ENCODE peak calls at places on chromosomes 1 and 21, in eight cellular contexts. One of them, this sample, is unnamed.

GRCh38 chr1:246647113-246647512 is 77.1 kb upstream of the SCCPDH start:
- DNase-seq in fibroblast of mammary gland: peak
- DNase-seq in kidney: peak
- DNase-seq in body of pancreas: no peak
- DNase-seq in pancreas: no peak
- DNase-seq in prostate gland: no peak
- DNase-seq in WERI-Rb-1: peak
- DNase-seq in HL-60: no peak
- DNase-seq in this sample: no peak

GRCh38 chr1:150551049-150551783 is 2.0 kb downstream of the ADAMTSL4 start:
- DNase-seq in fibroblast of mammary gland: peak
- DNase-seq in kidney: no peak
- DNase-seq in body of pancreas: no peak
- DNase-seq in pancreas: no peak
- DNase-seq in prostate gland: no peak
- DNase-seq in WERI-Rb-1: no peak
- DNase-seq in HL-60: no peak
- DNase-seq in this sample: no peak

GRCh38 chr1:228366851-228367741 is 39.5 kb downstream of the TRIM11 start:
- DNase-seq in fibroblast of mammary gland: no peak
- DNase-seq in kidney: peak
- DNase-seq in body of pancreas: peak
- DNase-seq in pancreas: no peak
- DNase-seq in prostate gland: no peak
- DNase-seq in WERI-Rb-1: peak
- DNase-seq in HL-60: no peak
- DNase-seq in this sample: no peak

GRCh38 chr1:68218485-68218884 is 13.8 kb downstream of the WLS start:
- DNase-seq in fibroblast of mammary gland: no peak
- DNase-seq in kidney: no peak
- DNase-seq in body of pancreas: peak
- DNase-seq in pancreas: no peak
- DNase-seq in prostate gland: peak
- DNase-seq in WERI-Rb-1: no peak
- DNase-seq in HL-60: no peak
- DNase-seq in this sample: no peak

GRCh38 chr21:14071902-14072734 is 138.6 kb downstream of the LIPI start:
- DNase-seq in fibroblast of mammary gland: no peak
- DNase-seq in kidney: peak
- DNase-seq in body of pancreas: no peak
- DNase-seq in pancreas: no peak
- DNase-seq in prostate gland: no peak
- DNase-seq in WERI-Rb-1: no peak
- DNase-seq in HL-60: no peak
- DNase-seq in this sample: no peak

GRCh38 chr21:44383216-44383615 is 29.8 kb downstream of the TRPM2 start:
- DNase-seq in fibroblast of mammary gland: no peak
- DNase-seq in kidney: peak
- DNase-seq in body of pancreas: no peak
- DNase-seq in pancreas: no peak
- DNase-seq in prostate gland: no peak
- DNase-seq in WERI-Rb-1: no peak
- DNase-seq in HL-60: no peak
- DNase-seq in this sample: peak

GRCh38 chr1:42035830-42036604 is 117.2 kb upstream of the GUCA2B start:
- DNase-seq in fibroblast of mammary gland: peak
- DNase-seq in kidney: peak
- DNase-seq in body of pancreas: peak
- DNase-seq in pancreas: peak
- DNase-seq in prostate gland: peak
- DNase-seq in WERI-Rb-1: peak
- DNase-seq in HL-60: peak
- DNase-seq in this sample: peak

GRCh38 chr1:67348586-67349252 is 41.0 kb downstream of the IL12RB2 start:
- DNase-seq in fibroblast of mammary gland: no peak
- DNase-seq in kidney: no peak
- DNase-seq in body of pancreas: no peak
- DNase-seq in pancreas: no peak
- DNase-seq in prostate gland: no peak
- DNase-seq in WERI-Rb-1: no peak
- DNase-seq in HL-60: no peak
- DNase-seq in this sample: no peak

GRCh38 chr21:38282921-38283320 is 26.1 kb downstream of the KCNJ15 start:
- DNase-seq in fibroblast of mammary gland: peak
- DNase-seq in kidney: no peak
- DNase-seq in body of pancreas: no peak
- DNase-seq in pancreas: no peak
- DNase-seq in prostate gland: no peak
- DNase-seq in WERI-Rb-1: no peak
- DNase-seq in HL-60: peak
- DNase-seq in this sample: no peak

GRCh38 chr1:231629132-231629531 is 2.5 kb downstream of the DISC1 start:
- DNase-seq in fibroblast of mammary gland: no peak
- DNase-seq in kidney: no peak
- DNase-seq in body of pancreas: no peak
- DNase-seq in pancreas: no peak
- DNase-seq in prostate gland: no peak
- DNase-seq in WERI-Rb-1: no peak
- DNase-seq in HL-60: no peak
- DNase-seq in this sample: no peak

GRCh38 chr21:25589905-25590304 is 17.4 kb downstream of the MRPL39 start:
- DNase-seq in fibroblast of mammary gland: no peak
- DNase-seq in kidney: no peak
- DNase-seq in body of pancreas: no peak
- DNase-seq in pancreas: no peak
- DNase-seq in prostate gland: no peak
- DNase-seq in WERI-Rb-1: no peak
- DNase-seq in HL-60: no peak
- DNase-seq in this sample: no peak

GRCh38 chr1:184860985-184861754 is 106.5 kb upstream of the EDEM3 start:
- DNase-seq in fibroblast of mammary gland: no peak
- DNase-seq in kidney: no peak
- DNase-seq in body of pancreas: peak
- DNase-seq in pancreas: peak
- DNase-seq in prostate gland: no peak
- DNase-seq in WERI-Rb-1: no peak
- DNase-seq in HL-60: no peak
- DNase-seq in this sample: no peak

GRCh38 chr1:177163844-177164379 is 600 bp downstream of the ASTN1 start:
- DNase-seq in fibroblast of mammary gland: no peak
- DNase-seq in kidney: no peak
- DNase-seq in body of pancreas: no peak
- DNase-seq in pancreas: no peak
- DNase-seq in prostate gland: no peak
- DNase-seq in WERI-Rb-1: peak
- DNase-seq in HL-60: no peak
- DNase-seq in this sample: no peak

GRCh38 chr1:68473060-68473459 is 23.3 kb upstream of the RPE65 start:
- DNase-seq in fibroblast of mammary gland: no peak
- DNase-seq in kidney: no peak
- DNase-seq in body of pancreas: no peak
- DNase-seq in pancreas: no peak
- DNase-seq in prostate gland: no peak
- DNase-seq in WERI-Rb-1: no peak
- DNase-seq in HL-60: no peak
- DNase-seq in this sample: no peak

GRCh38 chr1:114716304-114717158 is at the start of gene NRAS:
- DNase-seq in fibroblast of mammary gland: peak
- DNase-seq in kidney: peak
- DNase-seq in body of pancreas: peak
- DNase-seq in pancreas: peak
- DNase-seq in prostate gland: peak
- DNase-seq in WERI-Rb-1: peak
- DNase-seq in HL-60: peak
- DNase-seq in this sample: peak

GRCh38 chr1:11802616-11802972 is 3.2 kb downstream of the MTHFR start:
- DNase-seq in fibroblast of mammary gland: no peak
- DNase-seq in kidney: no peak
- DNase-seq in body of pancreas: no peak
- DNase-seq in pancreas: no peak
- DNase-seq in prostate gland: no peak
- DNase-seq in WERI-Rb-1: no peak
- DNase-seq in HL-60: no peak
- DNase-seq in this sample: no peak

GRCh38 chr1:205319081-205320018 is 2.2 kb downstream of the NUAK2 start:
- DNase-seq in fibroblast of mammary gland: peak
- DNase-seq in kidney: peak
- DNase-seq in body of pancreas: peak
- DNase-seq in pancreas: peak
- DNase-seq in prostate gland: peak
- DNase-seq in WERI-Rb-1: no peak
- DNase-seq in HL-60: peak
- DNase-seq in this sample: no peak

GRCh38 chr1:16167331-16168143 is 11.7 kb upstream of the EPHA2 start:
- DNase-seq in fibroblast of mammary gland: no peak
- DNase-seq in kidney: no peak
- DNase-seq in body of pancreas: no peak
- DNase-seq in pancreas: no peak
- DNase-seq in prostate gland: no peak
- DNase-seq in WERI-Rb-1: no peak
- DNase-seq in HL-60: no peak
- DNase-seq in this sample: peak

GRCh38 chr1:206049919-206050600 is 2.9 kb upstream of the RHEX start:
- DNase-seq in fibroblast of mammary gland: no peak
- DNase-seq in kidney: no peak
- DNase-seq in body of pancreas: no peak
- DNase-seq in pancreas: no peak
- DNase-seq in prostate gland: no peak
- DNase-seq in WERI-Rb-1: no peak
- DNase-seq in HL-60: no peak
- DNase-seq in this sample: no peak

DNA sequence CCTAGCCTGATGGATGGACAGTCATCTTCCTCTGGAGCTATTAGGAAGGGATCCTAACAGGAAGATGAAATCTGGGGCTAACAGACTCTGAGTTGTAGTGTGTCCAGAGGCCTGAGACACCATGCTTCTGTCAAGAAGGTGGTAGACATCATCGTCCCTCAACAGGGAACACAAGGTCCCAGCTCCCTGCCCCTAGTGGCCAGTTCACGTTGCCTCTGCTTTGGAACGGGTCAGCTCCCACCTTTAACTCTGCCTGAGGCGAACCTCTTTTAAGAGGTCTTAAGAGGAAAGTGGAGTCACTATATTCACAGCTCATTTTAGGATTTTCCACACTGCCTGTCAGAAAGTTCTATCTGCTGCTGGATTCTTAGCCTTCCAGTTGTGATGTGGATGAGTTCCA is 28.3 kb downstream of the LRRC71 start:
- DNase-seq in fibroblast of mammary gland: no peak
- DNase-seq in kidney: no peak
- DNase-seq in body of pancreas: no peak
- DNase-seq in pancreas: no peak
- DNase-seq in prostate gland: no peak
- DNase-seq in WERI-Rb-1: no peak
- DNase-seq in HL-60: no peak
- DNase-seq in this sample: no peak
- TF ChIP-seq CTCF in fibroblast of mammary gland: no peak
- TF ChIP-seq CTCF in kidney: no peak
- TF ChIP-seq CTCF in body of pancreas: no peak
- TF ChIP-seq CTCF in pancreas: no peak
- TF ChIP-seq CTCF in prostate gland: no peak
- TF ChIP-seq CTCF in WERI-Rb-1: peak
- TF ChIP-seq CTCF in HL-60: no peak
- TF ChIP-seq CTCF in this sample: no peak

GRCh38 chr1:201229771-201230635 is 39.4 kb downstream of the IGFN1 start:
- DNase-seq in fibroblast of mammary gland: peak
- DNase-seq in kidney: no peak
- DNase-seq in body of pancreas: no peak
- DNase-seq in pancreas: no peak
- DNase-seq in prostate gland: no peak
- DNase-seq in WERI-Rb-1: no peak
- DNase-seq in HL-60: no peak
- DNase-seq in this sample: no peak
- TF ChIP-seq CTCF in fibroblast of mammary gland: peak
- TF ChIP-seq CTCF in kidney: no peak
- TF ChIP-seq CTCF in body of pancreas: no peak
- TF ChIP-seq CTCF in pancreas: no peak
- TF ChIP-seq CTCF in prostate gland: no peak
- TF ChIP-seq CTCF in WERI-Rb-1: peak
- TF ChIP-seq CTCF in HL-60: no peak
- TF ChIP-seq CTCF in this sample: no peak

DNA sequence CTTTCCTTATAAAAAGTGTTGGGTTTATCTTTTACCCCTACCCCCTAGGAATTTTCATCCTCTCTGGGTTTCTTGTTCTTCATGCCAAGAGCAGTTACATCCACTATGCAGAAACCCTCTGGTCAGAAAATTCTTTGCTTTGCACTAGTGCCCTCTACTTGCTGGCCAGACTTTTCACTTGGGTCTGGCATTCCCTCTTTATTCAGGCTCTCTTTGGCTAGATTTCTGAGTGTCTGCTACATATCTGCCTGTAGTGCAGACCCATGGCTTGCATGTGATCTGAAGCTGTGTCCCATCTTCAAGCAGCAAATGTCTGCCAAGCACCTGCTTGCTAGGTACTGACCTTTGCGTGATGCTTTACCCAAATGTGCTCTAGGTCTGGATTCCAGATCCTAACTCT is 237.0 kb downstream of the GPATCH2 start:
- DNase-seq in fibroblast of mammary gland: no peak
- DNase-seq in kidney: no peak
- DNase-seq in body of pancreas: no peak
- DNase-seq in pancreas: no peak
- DNase-seq in prostate gland: no peak
- DNase-seq in WERI-Rb-1: no peak
- DNase-seq in HL-60: no peak
- DNase-seq in this sample: no peak
- TF ChIP-seq CTCF in fibroblast of mammary gland: no peak
- TF ChIP-seq CTCF in kidney: peak
- TF ChIP-seq CTCF in body of pancreas: no peak
- TF ChIP-seq CTCF in pancreas: no peak
- TF ChIP-seq CTCF in prostate gland: no peak
- TF ChIP-seq CTCF in WERI-Rb-1: peak
- TF ChIP-seq CTCF in HL-60: no peak
- TF ChIP-seq CTCF in this sample: no peak

GRCh38 chr1:19229229-19229628 is 19.2 kb upstream of the UBR4 start:
- DNase-seq in fibroblast of mammary gland: no peak
- DNase-seq in kidney: no peak
- DNase-seq in body of pancreas: no peak
- DNase-seq in pancreas: no peak
- DNase-seq in prostate gland: no peak
- DNase-seq in WERI-Rb-1: no peak
- DNase-seq in HL-60: no peak
- DNase-seq in this sample: no peak

GRCh38 chr1:19234224-19234623 is 17.1 kb downstream of the EMC1 start:
- DNase-seq in fibroblast of mammary gland: no peak
- DNase-seq in kidney: no peak
- DNase-seq in body of pancreas: no peak
- DNase-seq in pancreas: no peak
- DNase-seq in prostate gland: no peak
- DNase-seq in WERI-Rb-1: no peak
- DNase-seq in HL-60: no peak
- DNase-seq in this sample: no peak

GRCh38 chr1:19229828-19230325 is 19.8 kb upstream of the UBR4 start:
- DNase-seq in fibroblast of mammary gland: no peak
- DNase-seq in kidney: no peak
- DNase-seq in body of pancreas: no peak
- DNase-seq in pancreas: no peak
- DNase-seq in prostate gland: peak
- DNase-seq in WERI-Rb-1: no peak
- DNase-seq in HL-60: no peak
- DNase-seq in this sample: no peak

DNA sequence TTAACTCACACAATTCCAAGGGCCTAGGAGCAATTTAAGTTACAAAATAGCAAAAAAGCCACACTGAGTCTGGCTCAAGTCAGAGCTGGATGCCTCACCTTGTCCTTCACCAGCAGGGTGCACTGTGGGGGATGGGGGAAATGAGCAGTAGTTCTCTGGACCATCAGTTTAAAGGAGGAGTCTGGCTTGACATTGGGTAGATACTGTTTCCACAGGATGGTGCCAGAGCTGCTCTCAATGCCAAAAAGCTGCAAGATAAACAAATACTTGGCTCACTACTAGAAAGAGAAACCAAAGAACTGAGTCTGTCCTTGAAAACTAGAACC is 18.8 kb downstream of the EMC1 start:
- DNase-seq in fibroblast of mammary gland: peak
- DNase-seq in kidney: no peak
- DNase-seq in body of pancreas: no peak
- DNase-seq in pancreas: no peak
- DNase-seq in prostate gland: peak
- DNase-seq in WERI-Rb-1: no peak
- DNase-seq in HL-60: no peak
- DNase-seq in this sample: no peak
- TF ChIP-seq CTCF in fibroblast of mammary gland: peak
- TF ChIP-seq CTCF in kidney: no peak
- TF ChIP-seq CTCF in body of pancreas: no peak
- TF ChIP-seq CTCF in pancreas: no peak
- TF ChIP-seq CTCF in prostate gland: no peak
- TF ChIP-seq CTCF in WERI-Rb-1: no peak
- TF ChIP-seq CTCF in HL-60: no peak
- TF ChIP-seq CTCF in this sample: no peak

This sample was measured in mesothelial cell of epicardium.